ENCODE peak calls at places on chromosomes 5 and 9, in five cellular contexts. J is ovary, L is cardiac fibroblast, T is upper lobe of left lung, U is endothelial cell. V is an unnamed sample.

GRCh38 chr9:109190151-109190550 is 23.1 kb upstream of the FRRS1L start:
- DNase-seq in T (no peak), L (peak), J (no peak), U (no peak), V (no peak)

GRCh38 chr5:61162832-61163567 is 732 bp upstream of the SMIM15 start:
- DNase-seq in J (no peak), L (peak), U (no peak), T (peak), V (no peak)

GRCh38 chr5:17157294-17157693 is 60.1 kb upstream of the BASP1 start:
- DNase-seq in U (no peak), L (peak), J (no peak), T (no peak), V (no peak)

GRCh38 chr5:122864400-122864799 is 19.0 kb downstream of the SNX24 start:
- DNase-seq in T (no peak), U (no peak), L (peak), J (no peak), V (no peak)

GRCh38 chr9:94804316-94804715 is 77.8 kb downstream of the AOPEP start:
- DNase-seq in L (no peak), T (no peak), J (no peak), U (no peak), V (no peak)

GRCh38 chr5:143442398-143442797 is 38.9 kb upstream of the NR3C1 start:
- DNase-seq in U (no peak), L (peak), T (no peak), J (no peak), V (no peak)

GRCh38 chr5:10446490-10446889 is 4.8 kb downstream of the ROPN1L start:
- DNase-seq in U (no peak), L (no peak), J (no peak), T (no peak), V (no peak)

GRCh38 chr5:104062495-104063377 is 500.1 kb upstream of the NUDT12 start:
- DNase-seq in U (no peak), L (no peak), J (no peak), T (no peak), V (no peak)

GRCh38 chr9:34659592-34660253 is 2.7 kb downstream of the CCL27 start:
- DNase-seq in T (no peak), J (no peak), U (no peak), L (peak), V (no peak)

GRCh38 chr5:18069790-18070189 is 435.5 kb downstream of the TAF11L14 start:
- DNase-seq in U (no peak), J (no peak), L (no peak), T (no peak), V (no peak)

GRCh38 chr5:56812110-56812509 is 3.2 kb upstream of the MAP3K1 start:
- DNase-seq in U (no peak), T (no peak), L (no peak), J (no peak), V (no peak)

GRCh38 chr5:150142800-150143724 is 12.6 kb downstream of the PDGFRB start:
- DNase-seq in L (peak), J (peak), T (peak), U (no peak), V (no peak)

GRCh38 chr9:34991833-34992375 is 2.4 kb downstream of the DNAJB5 start:
- DNase-seq in J (peak), T (no peak), L (peak), U (no peak), V (no peak)

GRCh38 chr5:176373100-176373818 is 8.0 kb downstream of the ARL10 start:
- DNase-seq in U (no peak), J (no peak), L (no peak), T (no peak), V (no peak)

GRCh38 chr5:88826959-88827585 is 55.9 kb downstream of the MEF2C start:
- DNase-seq in U (peak), J (no peak), L (peak), T (peak), V (peak)

GRCh38 chr9:89919171-89919681 is 314.4 kb downstream of the GADD45G start:
- DNase-seq in J (no peak), L (no peak), U (peak), T (peak), V (no peak)

GRCh38 chr9:92711146-92711545 is 41.2 kb upstream of the IPPK start:
- DNase-seq in J (no peak), U (no peak), L (no peak), T (no peak), V (no peak)

GRCh38 chr5:101429241-101429640 is 526.2 kb upstream of the ST8SIA4 start:
- DNase-seq in J (no peak), T (no peak), L (peak), U (no peak), V (no peak)

GRCh38 chr9:112570731-112571167 is 84.1 kb downstream of the KIAA1958 start:
- DNase-seq in J (peak), T (no peak), U (no peak), L (no peak), V (no peak)

GRCh38 chr9:79134654-79135053 is 437.1 kb upstream of the TLE4 start:
- DNase-seq in J (no peak), L (peak), T (no peak), U (peak), V (no peak)

GRCh38 chr5:126978258-126978657 is 52.1 kb downstream of the MARCHF3 start:
- DNase-seq in J (no peak), U (no peak), L (no peak), T (no peak), V (no peak)

GRCh38 chr9:3205421-3206095 is 320.2 kb downstream of the RFX3 start:
- DNase-seq in J (no peak), U (no peak), T (no peak), L (no peak), V (no peak)

GRCh38 chr9:136196465-136197371 is 8.2 kb downstream of the LHX3 start:
- DNase-seq in U (no peak), L (no peak), J (no peak), T (no peak), V (no peak)

GRCh38 chr9:81759680-81760215 is 70.4 kb upstream of the TLE1 start:
- DNase-seq in U (no peak), T (no peak), L (peak), J (no peak), V (no peak)

GRCh38 chr9:28212979-28213378 is 639.7 kb upstream of the C9orf72 start:
- DNase-seq in L (peak), T (no peak), U (no peak), J (no peak), V (no peak)

GRCh38 chr9:91884153-91884552 is 65.9 kb downstream of the ROR2 start:
- DNase-seq in T (no peak), J (no peak), L (no peak), U (no peak), V (no peak)

GRCh38 chr5:3325206-3325605 is 270.4 kb upstream of the IRX1 start:
- DNase-seq in L (no peak), J (no peak), T (peak), U (no peak), V (no peak)

GRCh38 chr5:98416541-98416940 is 356.9 kb upstream of the RGMB start:
- DNase-seq in U (no peak), L (peak), T (no peak), J (no peak), V (no peak)

GRCh38 chr9:116800074-116800473 is 113.0 kb downstream of the TRIM32 start:
- DNase-seq in J (no peak), L (no peak), T (no peak), U (no peak), V (no peak)

GRCh38 chr9:14314424-14314928 is 535 bp upstream of the NFIB start:
- DNase-seq in U (peak), J (peak), L (peak), T (peak), V (no peak)

GRCh38 chr5:97425511-97425910 is 242.5 kb upstream of the RIOK2 start:
- DNase-seq in U (peak), J (no peak), L (peak), T (no peak), V (no peak)

GRCh38 chr5:91219141-91219802 is 163.8 kb downstream of the ARRDC3 start:
- DNase-seq in L (peak), T (peak), U (no peak), J (no peak), V (no peak)

GRCh38 chr5:72470817-72471216 is 36.4 kb downstream of the ZNF366 start:
- DNase-seq in J (no peak), T (no peak), U (no peak), L (peak), V (no peak)

GRCh38 chr9:90219548-90220118 is 423.0 kb downstream of the DIRAS2 start:
- DNase-seq in L (no peak), U (peak), T (peak), J (no peak), V (peak)

GRCh38 chr5:160970605-160971191 is 118.7 kb upstream of the ATP10B start:
- DNase-seq in U (no peak), J (no peak), T (no peak), L (peak), V (no peak)
- TF ChIP-seq CTCF in U (peak), J (no peak), T (no peak), L (no peak), V (no peak)

GRCh38 chr5:170302729-170303501 is 5.3 kb upstream of the LCP2 start:
- DNase-seq in L (no peak), U (no peak), J (peak), T (peak), V (no peak)
- TF ChIP-seq CTCF in L (no peak), U (no peak), J (no peak), T (no peak), V (no peak)

GRCh38 chr9:75065513-75065912 is 22.4 kb downstream of the NMRK1 start:
- DNase-seq in U (no peak), J (no peak), T (no peak), L (no peak), V (no peak)

GRCh38 chr9:75064307-75065025 is 23.5 kb downstream of the NMRK1 start:
- DNase-seq in T (no peak), L (peak), J (no peak), U (no peak), V (no peak)

GRCh38 chr9:75063556-75064305 is 24.2 kb downstream of the NMRK1 start:
- DNase-seq in J (no peak), T (no peak), U (no peak), L (peak), V (no peak)

GRCh38 chr9:75061169-75061568 is 26.8 kb downstream of the NMRK1 start:
- DNase-seq in J (no peak), L (no peak), T (no peak), U (no peak), V (no peak)
- TF ChIP-seq CTCF in J (no peak), L (no peak), T (no peak), U (no peak), V (no peak)

DNA sequence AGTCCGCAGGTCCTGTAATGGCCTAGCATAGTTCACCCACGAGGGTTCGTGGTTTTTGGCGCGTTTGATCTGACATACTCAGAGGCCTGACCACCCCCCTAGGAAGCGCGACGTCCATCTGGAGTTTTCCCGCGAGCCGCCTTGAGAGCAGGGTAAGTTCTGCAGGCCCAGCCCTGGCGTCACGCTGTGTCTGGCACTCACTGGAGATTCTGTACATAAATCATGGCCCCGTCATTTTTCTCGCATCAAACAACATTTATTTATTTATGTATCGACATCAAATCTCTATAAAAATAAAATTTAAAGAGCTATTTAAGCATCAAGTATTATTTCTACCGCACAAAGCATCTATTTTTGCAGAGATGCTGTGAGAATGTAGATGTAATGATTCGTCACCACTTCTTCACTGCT is 446 bp upstream of the TRIM41 start:
- DNase-seq in T (no peak), L (no peak), J (no peak), U (no peak), V (no peak)
- TF ChIP-seq CTCF in T (no peak), L (no peak), J (peak), U (peak), V (no peak)

GRCh38 chr5:167576126-167576525 is 715.3 kb upstream of the WWC1 start:
- DNase-seq in U (no peak), T (no peak), J (no peak), L (no peak), V (no peak)
- TF ChIP-seq CTCF in U (no peak), T (no peak), J (no peak), L (no peak), V (no peak)

GRCh38 chr5:67339219-67339767 is 142.7 kb upstream of the CD180 start:
- DNase-seq in L (no peak), T (no peak), J (no peak), U (no peak), V (no peak)

GRCh38 chr5:67341478-67341877 is 144.9 kb upstream of the CD180 start:
- DNase-seq in U (no peak), T (no peak), J (no peak), L (no peak), V (no peak)

GRCh38 chr5:67335391-67335790 is 138.8 kb upstream of the CD180 start:
- DNase-seq in J (no peak), T (no peak), U (no peak), L (no peak), V (no peak)

GRCh38 chr5:67337751-67338150 is 141.2 kb upstream of the CD180 start:
- DNase-seq in T (no peak), J (no peak), U (no peak), L (no peak), V (no peak)

DNA sequence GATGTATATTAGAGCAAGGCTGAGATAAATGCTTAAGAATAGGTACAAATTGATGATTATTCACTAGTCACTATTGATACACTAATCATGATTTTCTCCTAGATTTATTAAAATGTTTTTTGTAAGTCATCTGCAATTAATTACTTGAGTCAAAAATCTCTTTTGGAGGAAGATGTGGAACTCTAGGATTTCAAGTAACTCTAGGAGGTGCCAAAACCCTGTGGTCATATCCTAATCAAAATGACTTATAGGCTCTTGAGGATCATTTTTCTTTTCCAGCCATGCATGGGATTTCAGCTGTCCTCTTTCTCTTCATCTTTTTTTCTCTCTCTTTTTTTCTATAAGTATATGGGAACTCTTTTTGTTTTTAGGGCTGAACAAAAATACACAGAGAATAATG is 141.8 kb upstream of the CD180 start:
- DNase-seq in J (no peak), T (no peak), U (no peak), L (no peak), V (no peak)
- TF ChIP-seq CTCF in J (no peak), T (no peak), U (no peak), L (no peak), V (no peak)

DNA sequence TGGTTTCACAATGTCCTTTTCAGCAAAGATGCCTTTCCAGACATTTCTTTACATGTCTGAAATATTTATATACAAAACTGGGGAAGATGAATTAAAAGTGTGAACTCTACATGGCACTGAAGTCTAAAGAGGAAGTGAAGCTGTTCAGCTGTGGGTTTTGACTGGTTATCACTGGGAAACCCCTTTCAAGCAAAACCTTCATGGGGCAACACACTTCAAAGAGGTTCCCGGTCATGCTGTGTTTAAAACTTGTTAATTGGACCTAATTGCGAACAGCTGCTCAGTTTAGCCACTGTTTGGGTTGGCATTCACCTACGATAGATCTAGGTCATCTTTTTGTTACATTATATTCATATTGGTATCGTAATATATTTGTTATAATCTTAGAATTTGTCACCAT is 20.0 kb upstream of the GDNF start:
- DNase-seq in T (no peak), J (no peak), U (no peak), L (no peak), V (no peak)
- TF ChIP-seq CTCF in T (no peak), J (no peak), U (no peak), L (no peak), V (no peak)

DNA sequence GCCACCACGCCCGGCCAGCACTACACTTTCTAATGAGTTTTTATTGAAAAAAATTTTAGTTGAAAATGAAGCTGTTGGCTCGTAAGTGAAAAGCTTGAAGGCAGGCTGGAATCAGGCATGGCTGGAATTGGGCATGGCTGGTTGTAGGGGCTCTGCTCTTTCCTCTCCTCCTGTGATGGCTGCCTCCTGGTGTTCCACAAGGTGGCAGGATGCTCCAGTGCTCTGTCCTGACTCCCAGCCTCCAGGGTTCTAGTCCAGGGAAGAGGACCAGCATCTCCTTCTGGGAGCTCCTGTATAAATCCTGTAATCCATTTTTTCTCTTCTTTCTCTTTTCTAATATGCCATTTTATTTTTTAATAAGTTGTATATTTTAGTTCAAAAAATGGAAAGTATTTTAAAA is 57.2 kb upstream of the DHFR start:
- DNase-seq in J (no peak), U (peak), T (no peak), L (peak), V (no peak)
- TF ChIP-seq CTCF in J (no peak), U (no peak), T (no peak), L (peak), V (no peak)

DNA sequence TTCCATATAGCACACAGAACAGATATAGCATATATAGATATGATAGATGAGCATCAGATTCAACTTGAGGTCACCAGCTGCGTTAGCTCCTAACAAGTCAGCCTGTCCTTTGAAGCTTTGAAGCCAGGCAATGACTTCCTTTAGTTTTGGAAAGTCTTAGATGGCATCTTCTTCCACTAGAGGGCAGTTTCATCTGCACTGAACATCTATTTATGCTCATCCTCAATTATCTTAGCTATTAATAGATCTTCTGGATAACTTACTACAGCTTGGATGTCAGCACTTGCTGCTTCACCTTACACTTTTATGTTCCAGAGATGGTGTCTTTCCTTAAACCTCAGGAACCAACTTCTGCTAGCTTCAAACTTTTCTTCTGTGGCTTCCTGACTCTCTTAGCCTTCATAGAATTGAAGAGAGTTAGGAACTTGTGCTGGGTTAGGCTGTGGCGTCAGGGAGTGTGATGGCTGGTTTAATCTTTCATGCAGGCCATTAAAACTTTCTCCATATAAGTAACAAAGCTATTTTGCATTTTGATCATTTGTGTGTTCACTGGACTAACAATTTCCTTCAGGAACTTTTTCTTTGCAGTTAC is 1401.4 kb downstream of the EFNA5 start:
- DNase-seq in L (peak), J (no peak), T (no peak), U (no peak), V (no peak)
- TF ChIP-seq CTCF in L (peak), J (no peak), T (peak), U (peak), V (no peak)

GRCh38 chr9:137509198-137509597 is 41.0 kb downstream of the PNPLA7 start:
- DNase-seq in U (no peak), T (no peak), J (no peak), L (no peak), V (no peak)

GRCh38 chr9:137506702-137507171 is 43.5 kb downstream of the PNPLA7 start:
- DNase-seq in J (no peak), T (no peak), U (no peak), L (peak), V (no peak)

GRCh38 chr9:137504432-137504777 is 45.3 kb upstream of the NSMF start:
- DNase-seq in T (no peak), L (no peak), J (no peak), U (no peak), V (no peak)

GRCh38 chr9:137505421-137506140 is 44.6 kb downstream of the PNPLA7 start:
- DNase-seq in J (no peak), T (no peak), L (no peak), U (no peak), V (no peak)

GRCh38 chr9:137506274-137506673 is 43.9 kb downstream of the PNPLA7 start:
- DNase-seq in J (no peak), L (no peak), U (no peak), T (no peak), V (no peak)
- TF ChIP-seq CTCF in J (no peak), L (no peak), U (no peak), T (no peak), V (no peak)